ENCODE peak calls at places on chromosomes 5 and 9, in six cellular contexts. One of them, this sample, is unnamed.

GRCh38 chr5:39376293-39376714 is 12.0 kb upstream of the C9 start:
- DNase-seq in foreskin fibroblast: peak
- DNase-seq in AG10803: no peak
- DNase-seq in osteocyte: no peak
- DNase-seq in CD8-positive, alpha-beta T cell: no peak
- DNase-seq in heart right ventricle: peak
- DNase-seq in this sample: no peak

GRCh38 chr5:160175438-160176218 is 53.7 kb upstream of the FABP6 start:
- DNase-seq in foreskin fibroblast: no peak
- DNase-seq in AG10803: peak
- DNase-seq in osteocyte: no peak
- DNase-seq in CD8-positive, alpha-beta T cell: no peak
- DNase-seq in heart right ventricle: peak
- DNase-seq in this sample: no peak

GRCh38 chr9:5895782-5896181 is 5.1 kb downstream of the MLANA start:
- DNase-seq in foreskin fibroblast: no peak
- DNase-seq in AG10803: no peak
- DNase-seq in osteocyte: no peak
- DNase-seq in CD8-positive, alpha-beta T cell: no peak
- DNase-seq in heart right ventricle: peak
- DNase-seq in this sample: no peak

GRCh38 chr9:593809-594208 is 247.7 kb upstream of the DMRT1 start:
- DNase-seq in foreskin fibroblast: no peak
- DNase-seq in AG10803: no peak
- DNase-seq in osteocyte: no peak
- DNase-seq in CD8-positive, alpha-beta T cell: no peak
- DNase-seq in heart right ventricle: no peak
- DNase-seq in this sample: no peak

GRCh38 chr5:76376141-76376900 is 26.8 kb upstream of the IQGAP2 start:
- DNase-seq in foreskin fibroblast: no peak
- DNase-seq in AG10803: peak
- DNase-seq in osteocyte: no peak
- DNase-seq in CD8-positive, alpha-beta T cell: no peak
- DNase-seq in heart right ventricle: no peak
- DNase-seq in this sample: no peak

GRCh38 chr5:169980418-169981053 is at the start of gene INSYN2B:
- DNase-seq in foreskin fibroblast: peak
- DNase-seq in AG10803: peak
- DNase-seq in osteocyte: peak
- DNase-seq in CD8-positive, alpha-beta T cell: no peak
- DNase-seq in heart right ventricle: peak
- DNase-seq in this sample: no peak

GRCh38 chr5:179887802-179888201 is 19.9 kb downstream of the TBC1D9B start:
- DNase-seq in foreskin fibroblast: no peak
- DNase-seq in AG10803: no peak
- DNase-seq in osteocyte: no peak
- DNase-seq in CD8-positive, alpha-beta T cell: no peak
- DNase-seq in heart right ventricle: no peak
- DNase-seq in this sample: no peak

GRCh38 chr9:128412120-128412790 is 8.4 kb upstream of the CERCAM start:
- DNase-seq in foreskin fibroblast: peak
- DNase-seq in AG10803: no peak
- DNase-seq in osteocyte: no peak
- DNase-seq in CD8-positive, alpha-beta T cell: peak
- DNase-seq in heart right ventricle: no peak
- DNase-seq in this sample: peak

GRCh38 chr9:27078685-27079084 is 30.3 kb upstream of the TEK start:
- DNase-seq in foreskin fibroblast: no peak
- DNase-seq in AG10803: no peak
- DNase-seq in osteocyte: no peak
- DNase-seq in CD8-positive, alpha-beta T cell: no peak
- DNase-seq in heart right ventricle: no peak
- DNase-seq in this sample: no peak

GRCh38 chr9:119357697-119358096 is 11.5 kb downstream of the BRINP1 start:
- DNase-seq in foreskin fibroblast: no peak
- DNase-seq in AG10803: no peak
- DNase-seq in osteocyte: no peak
- DNase-seq in CD8-positive, alpha-beta T cell: no peak
- DNase-seq in heart right ventricle: no peak
- DNase-seq in this sample: no peak

GRCh38 chr9:4662108-4662988 is at the start of gene PLPP6:
- DNase-seq in foreskin fibroblast: peak
- DNase-seq in AG10803: peak
- DNase-seq in osteocyte: peak
- DNase-seq in CD8-positive, alpha-beta T cell: peak
- DNase-seq in heart right ventricle: peak
- DNase-seq in this sample: peak
- TF ChIP-seq CTCF in foreskin fibroblast: peak
- TF ChIP-seq CTCF in AG10803: peak
- TF ChIP-seq CTCF in osteocyte: peak
- TF ChIP-seq CTCF in CD8-positive, alpha-beta T cell: peak
- TF ChIP-seq CTCF in heart right ventricle: peak
- TF ChIP-seq CTCF in this sample: peak

DNA sequence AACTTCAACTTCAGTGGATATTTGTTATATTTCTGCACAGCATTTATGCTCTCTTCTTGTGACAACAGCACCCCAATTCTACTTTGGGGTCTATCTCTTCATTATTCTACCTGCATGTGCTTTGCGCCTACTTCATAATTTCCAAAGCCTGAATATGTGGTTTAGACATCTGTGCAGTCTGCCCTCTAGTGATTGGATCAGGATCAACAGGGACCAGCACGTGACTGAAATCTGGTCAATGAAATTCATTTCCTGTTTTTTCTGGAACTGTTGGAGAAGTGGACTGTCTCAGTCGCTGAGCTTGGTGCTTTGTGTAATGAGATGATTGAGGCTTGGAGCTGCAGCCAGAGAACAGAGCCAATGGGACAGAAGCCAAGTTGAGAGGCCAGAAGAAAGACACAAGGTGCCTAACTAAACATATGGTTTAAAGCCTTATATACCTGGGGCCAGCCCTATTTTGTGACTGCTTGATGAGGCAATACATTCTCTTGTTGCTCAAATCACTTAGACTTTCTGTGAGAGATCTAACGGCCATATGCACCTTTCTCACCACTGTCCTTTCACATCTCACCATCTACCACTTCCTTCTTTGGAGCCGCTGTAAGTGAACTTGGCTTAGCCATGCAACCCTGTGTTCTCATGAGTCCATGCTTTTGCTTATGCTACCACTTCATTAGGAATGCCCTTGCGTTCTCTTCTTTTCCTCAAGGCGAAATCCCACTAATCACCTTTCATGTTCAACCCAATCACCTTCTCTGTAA is 68.8 kb upstream of the PPP2R2B start:
- DNase-seq in foreskin fibroblast: no peak
- DNase-seq in AG10803: no peak
- DNase-seq in osteocyte: no peak
- DNase-seq in CD8-positive, alpha-beta T cell: no peak
- DNase-seq in heart right ventricle: no peak
- DNase-seq in this sample: no peak
- TF ChIP-seq CTCF in foreskin fibroblast: no peak
- TF ChIP-seq CTCF in AG10803: peak
- TF ChIP-seq CTCF in osteocyte: peak
- TF ChIP-seq CTCF in CD8-positive, alpha-beta T cell: no peak
- TF ChIP-seq CTCF in heart right ventricle: no peak
- TF ChIP-seq CTCF in this sample: peak

GRCh38 chr5:151155149-151155776 is 2.3 kb downstream of the ANXA6 start:
- DNase-seq in foreskin fibroblast: peak
- DNase-seq in AG10803: peak
- DNase-seq in osteocyte: no peak
- DNase-seq in CD8-positive, alpha-beta T cell: peak
- DNase-seq in heart right ventricle: no peak
- DNase-seq in this sample: no peak

GRCh38 chr5:151157426-151158286 is at the start of gene ANXA6:
- DNase-seq in foreskin fibroblast: peak
- DNase-seq in AG10803: peak
- DNase-seq in osteocyte: peak
- DNase-seq in CD8-positive, alpha-beta T cell: peak
- DNase-seq in heart right ventricle: peak
- DNase-seq in this sample: peak

GRCh38 chr5:151156732-151157402 is 712 bp downstream of the ANXA6 start:
- DNase-seq in foreskin fibroblast: peak
- DNase-seq in AG10803: peak
- DNase-seq in osteocyte: no peak
- DNase-seq in CD8-positive, alpha-beta T cell: no peak
- DNase-seq in heart right ventricle: no peak
- DNase-seq in this sample: no peak

GRCh38 chr5:151158287-151158661 is 695 bp upstream of the ANXA6 start:
- DNase-seq in foreskin fibroblast: no peak
- DNase-seq in AG10803: no peak
- DNase-seq in osteocyte: no peak
- DNase-seq in CD8-positive, alpha-beta T cell: no peak
- DNase-seq in heart right ventricle: no peak
- DNase-seq in this sample: no peak

DNA sequence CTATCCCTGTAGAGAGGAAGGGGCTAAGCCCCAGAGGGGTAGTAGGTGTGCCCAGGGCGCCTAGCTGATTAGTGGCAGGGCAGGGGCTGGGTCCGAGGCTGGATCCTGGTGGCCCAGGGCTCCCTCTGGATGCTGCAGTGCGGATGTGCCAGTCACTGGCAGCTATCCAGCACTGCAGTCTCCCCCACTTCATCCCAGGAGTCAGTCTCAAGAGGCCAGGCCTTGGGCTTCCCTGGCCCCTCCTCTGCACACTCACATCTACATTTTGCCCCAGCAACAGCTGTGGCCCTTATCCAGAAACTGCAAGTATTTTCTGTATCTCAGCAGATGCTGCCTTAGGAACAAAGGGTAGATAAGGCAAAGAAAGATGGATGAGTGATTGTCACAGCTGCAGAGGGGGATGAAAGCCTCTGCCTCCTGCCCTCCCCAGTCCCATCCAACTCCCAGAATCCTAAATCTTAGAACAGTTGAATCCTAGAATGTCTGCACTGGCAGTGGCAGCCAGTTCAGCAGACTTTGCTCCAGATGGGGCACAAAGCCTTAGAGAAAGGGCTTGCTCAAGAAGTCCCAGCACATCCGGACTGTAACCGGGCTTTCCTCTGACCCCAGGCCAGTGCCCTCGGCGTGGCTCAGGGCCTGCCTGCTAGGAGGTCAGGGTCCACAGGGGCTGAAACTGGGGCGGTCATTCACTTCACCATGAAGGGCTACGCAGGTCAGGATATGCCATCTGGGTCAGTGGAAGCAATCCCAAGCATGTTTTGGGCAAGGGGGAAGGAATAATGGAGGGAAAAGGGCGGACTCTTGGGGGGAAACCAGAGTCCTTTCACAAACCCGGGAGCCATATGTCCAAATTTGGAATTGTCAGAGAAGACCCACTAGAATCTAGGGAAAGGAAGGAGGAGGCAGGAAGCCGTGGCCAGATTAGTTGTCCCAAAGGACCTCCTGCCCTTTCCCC is 1.5 kb downstream of the ANXA6 start:
- DNase-seq in foreskin fibroblast: peak
- DNase-seq in AG10803: peak
- DNase-seq in osteocyte: no peak
- DNase-seq in CD8-positive, alpha-beta T cell: no peak
- DNase-seq in heart right ventricle: peak
- DNase-seq in this sample: no peak
- TF ChIP-seq CTCF in foreskin fibroblast: no peak
- TF ChIP-seq CTCF in AG10803: no peak
- TF ChIP-seq CTCF in osteocyte: peak
- TF ChIP-seq CTCF in CD8-positive, alpha-beta T cell: no peak
- TF ChIP-seq CTCF in heart right ventricle: no peak
- TF ChIP-seq CTCF in this sample: no peak

DNA sequence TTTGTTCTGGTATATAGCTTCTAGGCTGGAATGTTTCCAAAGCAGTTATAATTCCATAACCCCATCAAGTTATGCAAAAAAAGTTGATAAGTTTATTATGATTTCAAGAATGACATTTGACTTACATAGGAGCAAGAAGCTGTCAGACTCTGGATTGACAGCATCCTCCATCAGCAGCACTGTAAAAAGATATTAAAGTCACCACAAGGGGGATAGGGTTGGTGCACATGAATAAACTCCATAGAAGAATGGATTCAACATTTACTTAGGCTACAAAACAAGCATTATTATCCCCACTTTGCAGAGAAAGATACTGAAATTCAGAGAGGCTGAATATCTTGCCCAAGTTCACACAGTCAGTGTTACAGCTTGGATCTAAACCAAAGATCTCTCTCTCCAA is 208.9 kb upstream of the SLC30A5 start:
- DNase-seq in foreskin fibroblast: no peak
- DNase-seq in AG10803: no peak
- DNase-seq in osteocyte: no peak
- DNase-seq in CD8-positive, alpha-beta T cell: no peak
- DNase-seq in heart right ventricle: no peak
- DNase-seq in this sample: no peak
- TF ChIP-seq CTCF in foreskin fibroblast: no peak
- TF ChIP-seq CTCF in AG10803: peak
- TF ChIP-seq CTCF in osteocyte: peak
- TF ChIP-seq CTCF in CD8-positive, alpha-beta T cell: peak
- TF ChIP-seq CTCF in heart right ventricle: no peak
- TF ChIP-seq CTCF in this sample: peak

DNA sequence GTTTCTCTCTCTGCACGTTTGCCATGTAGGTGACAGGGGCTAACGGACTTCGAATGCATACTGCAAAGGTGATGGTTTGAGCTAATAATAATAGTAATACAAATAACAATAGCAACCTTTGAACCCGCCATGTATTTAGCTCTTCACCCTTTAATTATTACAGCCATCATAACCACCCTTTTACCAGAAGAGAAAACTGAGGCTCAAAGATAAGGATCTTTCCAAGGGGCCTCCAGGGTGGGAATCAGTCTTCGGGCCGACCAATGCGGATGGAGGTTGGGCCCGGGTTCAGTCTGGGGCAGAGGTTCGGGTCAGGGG is 494 bp downstream of the CDKN2AIPNL start:
- DNase-seq in foreskin fibroblast: no peak
- DNase-seq in AG10803: no peak
- DNase-seq in osteocyte: no peak
- DNase-seq in CD8-positive, alpha-beta T cell: no peak
- DNase-seq in heart right ventricle: no peak
- DNase-seq in this sample: no peak
- TF ChIP-seq CTCF in foreskin fibroblast: no peak
- TF ChIP-seq CTCF in AG10803: no peak
- TF ChIP-seq CTCF in osteocyte: no peak
- TF ChIP-seq CTCF in CD8-positive, alpha-beta T cell: no peak
- TF ChIP-seq CTCF in heart right ventricle: no peak
- TF ChIP-seq CTCF in this sample: no peak

This sample was measured in D721Med.